ENCODE peak calls at places on chromosomes 7 and 10, in seven cellular contexts. Y is kidney, B is lung, V is dorsolateral prefrontal cortex, D is prostate gland, T is choroid plexus epithelial cell, H is HCT116. L is an unnamed sample.
A peak's percentile ranks its signal among the peaks of the same experiment; 100 is the strongest.

GRCh38 chr7:34011711-34012110 is 106.4 kb downstream of the BMPER start:
- DNase-seq in Y (no peak), B (no peak), V (no peak), D (no peak), T (no peak), H (no peak), L (no peak)

GRCh38 chr7:116616555-116617059 is 55.4 kb upstream of the MET start:
- DNase-seq in Y (no peak), B (no peak), V (no peak), D (no peak), T (peak; percentile 20), H (no peak), L (no peak)

GRCh38 chr10:1064172-1064571 is 8.0 kb downstream of the WDR37 start:
- DNase-seq in Y (no peak), B (no peak), V (no peak), D (no peak), T (no peak), H (no peak), L (no peak)

GRCh38 chr7:71389976-71390375 is 258.0 kb downstream of the GALNT17 start:
- DNase-seq in Y (no peak), B (no peak), V (no peak), D (no peak), T (no peak), H (no peak), L (no peak)

GRCh38 chr10:84946984-84947383 is 618.6 kb downstream of the CCSER2 start:
- DNase-seq in Y (no peak), B (no peak), V (no peak), D (no peak), T (no peak), H (no peak), L (no peak)

GRCh38 chr10:94293344-94293743 is 69.4 kb downstream of the NOC3L start:
- DNase-seq in Y (no peak), B (no peak), V (no peak), D (peak; percentile 15), T (no peak), H (no peak), L (no peak)

GRCh38 chr7:46493196-46493595 is 572.1 kb upstream of the IGFBP3 start:
- DNase-seq in Y (no peak), B (no peak), V (no peak), D (no peak), T (peak; percentile 13), H (no peak), L (no peak)

GRCh38 chr10:59901481-59901880 is 4.9 kb downstream of the CCDC6 start:
- DNase-seq in Y (no peak), B (no peak), V (no peak), D (no peak), T (no peak), H (no peak), L (no peak)

GRCh38 chr7:114148779-114149178 is 230.0 kb upstream of the PPP1R3A start:
- DNase-seq in Y (no peak), B (no peak), V (no peak), D (no peak), T (no peak), H (no peak), L (no peak)

GRCh38 chr7:120564145-120564544 is 291.2 kb downstream of the KCND2 start:
- DNase-seq in Y (no peak), B (no peak), V (no peak), D (no peak), T (no peak), H (no peak), L (no peak)

GRCh38 chr7:99949645-99950228 is 20.3 kb upstream of the GJC3 start:
- DNase-seq in Y (no peak), B (no peak), V (no peak), D (peak; percentile 65), T (peak; percentile 56), H (no peak), L (no peak)

GRCh38 chr10:78912361-78913218 is 156.2 kb upstream of the ZMIZ1 start:
- DNase-seq in Y (no peak), B (no peak), V (peak; percentile 5), D (no peak), T (no peak), H (no peak), L (no peak)

GRCh38 chr7:95933618-95934017 is 161.3 kb downstream of the DYNC1I1 start:
- DNase-seq in Y (no peak), B (no peak), V (no peak), D (no peak), T (no peak), H (no peak), L (no peak)

GRCh38 chr10:93468532-93469213 is 13.5 kb downstream of the MYOF start:
- DNase-seq in Y (no peak), B (no peak), V (no peak), D (no peak), T (peak; percentile 95), H (peak; percentile 89), L (no peak)

GRCh38 chr7:158759749-158760444 is 55.3 kb upstream of the NCAPG2 start:
- DNase-seq in Y (no peak), B (peak; percentile 67), V (no peak), D (no peak), T (no peak), H (no peak), L (no peak)

GRCh38 chr10:31642296-31642695 is 286.3 kb downstream of the ARHGAP12 start:
- DNase-seq in Y (no peak), B (no peak), V (no peak), D (no peak), T (no peak), H (no peak), L (no peak)

GRCh38 chr10:116733566-116733965 is 8.8 kb downstream of the HSPA12A start:
- DNase-seq in Y (no peak), B (no peak), V (no peak), D (no peak), T (no peak), H (no peak), L (no peak)

GRCh38 chr10:11150876-11151275 is 133.2 kb downstream of the CELF2 start:
- DNase-seq in Y (no peak), B (no peak), V (no peak), D (no peak), T (no peak), H (no peak), L (no peak)

GRCh38 chr10:11153245-11153644 is 135.6 kb downstream of the CELF2 start:
- DNase-seq in Y (no peak), B (no peak), V (no peak), D (no peak), T (no peak), H (no peak), L (no peak)

GRCh38 chr10:11154333-11154732 is 136.7 kb downstream of the CELF2 start:
- DNase-seq in Y (no peak), B (no peak), V (no peak), D (no peak), T (no peak), H (no peak), L (no peak)

GRCh38 chr10:11153766-11154165 is 136.1 kb downstream of the CELF2 start:
- DNase-seq in Y (no peak), B (no peak), V (no peak), D (no peak), T (no peak), H (no peak), L (no peak)

GRCh38 chr10:11152801-11153200 is 135.1 kb downstream of the CELF2 start:
- DNase-seq in Y (no peak), B (no peak), V (no peak), D (no peak), T (no peak), H (no peak), L (no peak)
- H3K4me3 ChIP-seq in Y (no peak overlapping the region), B (no peak overlapping the region), V (no peak overlapping the region), D (no peak overlapping the region), T (no peak overlapping the region), H (no peak overlapping the region), L (no peak overlapping the region)

GRCh38 chr10:11553773-11554381 is 57.6 kb downstream of the USP6NL start:
- DNase-seq in Y (no peak), B (no peak), V (no peak), D (no peak), T (no peak), H (no peak), L (no peak)

GRCh38 chr10:11555556-11555955 is 55.9 kb downstream of the USP6NL start:
- DNase-seq in Y (no peak), B (no peak), V (no peak), D (no peak), T (no peak), H (no peak), L (no peak)

GRCh38 chr10:11551104-11551503 is 60.3 kb downstream of the USP6NL start:
- DNase-seq in Y (no peak), B (no peak), V (no peak), D (no peak), T (no peak), H (no peak), L (no peak)

GRCh38 chr10:11548763-11549089 is 62.7 kb downstream of the USP6NL start:
- DNase-seq in Y (no peak), B (no peak), V (no peak), D (no peak), T (no peak), H (no peak), L (no peak)

DNA sequence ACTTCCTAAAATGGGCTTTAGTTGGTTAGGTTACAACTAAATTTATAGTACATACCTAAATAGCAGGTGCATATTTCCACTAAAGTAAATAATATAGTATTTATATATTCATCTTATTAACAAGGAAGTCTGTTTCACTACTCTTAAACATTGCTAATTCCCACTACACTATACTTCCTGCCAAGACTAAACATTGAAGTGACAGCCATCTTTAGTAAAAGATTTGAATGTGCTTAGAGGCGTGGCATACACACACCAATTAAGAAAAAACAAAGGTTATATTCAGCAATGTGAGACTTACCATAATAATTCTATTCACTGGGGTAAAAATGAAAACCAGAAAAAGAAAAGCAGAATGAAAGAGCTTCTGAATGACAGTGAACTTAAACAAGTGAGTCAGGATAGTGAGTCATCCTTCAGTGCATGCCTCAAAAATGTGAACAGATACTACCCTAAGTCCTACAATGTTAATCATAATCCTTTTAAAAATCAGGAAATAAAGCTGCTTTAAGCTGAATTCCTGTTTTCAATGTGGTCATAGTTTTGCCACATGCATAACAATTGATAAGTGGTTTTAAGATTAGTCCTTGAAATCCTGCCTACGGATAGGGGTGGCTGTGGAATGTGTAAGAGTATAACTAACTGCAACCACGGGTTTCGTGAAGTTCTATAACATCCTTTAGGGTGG is 59.4 kb downstream of the USP6NL start:
- DNase-seq in Y (no peak), B (no peak), V (no peak), D (no peak), T (peak; percentile 93), H (peak; percentile 89), L (no peak)
- H3K4me3 ChIP-seq in Y (no peak overlapping the region), B (no peak overlapping the region), V (no peak overlapping the region), D (no peak overlapping the region), T (no peak overlapping the region), H (peak overlapping the region; percentile 20), L (no peak overlapping the region)

GRCh38 chr7:43044521-43044920 is 67.9 kb upstream of the HECW1 start:
- DNase-seq in Y (no peak), B (no peak), V (no peak), D (no peak), T (peak; percentile 50), H (no peak), L (no peak)
- H3K4me3 ChIP-seq in Y (no peak overlapping the region), B (no peak overlapping the region), V (no peak overlapping the region), D (no peak overlapping the region), T (no peak overlapping the region), H (no peak overlapping the region), L (no peak overlapping the region)

DNA sequence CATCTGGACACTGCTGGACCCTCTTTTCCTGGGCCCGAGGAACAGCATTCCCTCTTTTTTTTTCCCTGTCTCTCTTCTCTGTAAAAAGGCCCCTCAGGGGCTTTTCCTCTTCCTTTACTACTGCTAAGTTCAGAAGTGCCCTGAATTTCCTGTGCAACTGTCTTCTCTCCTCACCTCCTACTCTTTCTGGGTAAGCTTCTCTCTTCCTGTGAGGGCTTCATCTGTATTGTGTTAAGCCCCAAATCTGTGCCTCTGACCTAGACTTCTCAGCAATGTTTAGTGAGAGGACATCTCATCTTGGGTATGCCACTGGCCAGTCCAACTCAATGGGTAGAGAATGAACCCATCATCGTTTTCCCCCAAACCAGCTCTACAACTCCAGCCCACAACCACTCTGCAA is 174.2 kb downstream of the PTEN start:
- DNase-seq in Y (no peak), B (no peak), V (no peak), D (no peak), T (no peak), H (no peak), L (no peak)
- H3K4me3 ChIP-seq in Y (no peak overlapping the region), B (no peak overlapping the region), V (no peak overlapping the region), D (no peak overlapping the region), T (no peak overlapping the region), H (no peak overlapping the region), L (no peak overlapping the region)